ENCODE peak calls at places on chromosomes 13 and 19, in ten cellular contexts. V, J, Y, F, T, Q, A, C, X and N are unnamed samples.

GRCh38 chr19:4068058-4068966 is 1.6 kb upstream of the ZBTB7A start:
- DNase-seq in V (no peak), J (no peak), Y (no peak), F (no peak), T (peak; percentile 27), Q (no peak), A (no peak), C (no peak), X (peak; percentile 31), N (no peak)

GRCh38 chr13:100478107-100478809 is 110.3 kb downstream of the GGACT start:
- DNase-seq in V (no peak), J (no peak), Y (no peak), F (no peak), T (no peak), Q (no peak), A (no peak), C (no peak), X (no peak), N (no peak)

GRCh38 chr19:16315825-16316505 is 8.7 kb upstream of the KLF2 start:
- DNase-seq in V (no peak), J (peak; percentile 97), Y (no peak), F (peak; percentile 60), T (no peak), Q (no peak), A (peak; percentile 99), C (no peak), X (peak; percentile 98), N (no peak)

GRCh38 chr19:35063940-35064818 is 22.7 kb downstream of the HPN start:
- DNase-seq in V (no peak), J (peak; percentile 83), Y (peak; percentile 21), F (peak; percentile 57), T (no peak), Q (no peak), A (peak; percentile 70), C (no peak), X (peak; percentile 88), N (no peak)

GRCh38 chr13:48776396-48776795 is 122.7 kb downstream of the CYSLTR2 start:
- DNase-seq in V (no peak), J (no peak), Y (no peak), F (no peak), T (no peak), Q (no peak), A (peak; percentile 29), C (no peak), X (peak; percentile 40), N (no peak)

GRCh38 chr13:44685641-44686040 is 109.5 kb upstream of the TSC22D1 start:
- DNase-seq in V (no peak), J (no peak), Y (no peak), F (no peak), T (no peak), Q (no peak), A (no peak), C (peak; percentile 18), X (no peak), N (no peak)

GRCh38 chr19:47353307-47353712 is 4.2 kb downstream of the DHX34 start:
- DNase-seq in V (no peak), J (no peak), Y (no peak), F (no peak), T (no peak), Q (no peak), A (no peak), C (no peak), X (no peak), N (no peak)

GRCh38 chr19:51246153-51246552 is 4.7 kb upstream of the SIGLECL1 start:
- DNase-seq in V (peak; percentile 37), J (no peak), Y (no peak), F (peak; percentile 88), T (no peak), Q (no peak), A (peak; percentile 1), C (no peak), X (no peak), N (peak; percentile 55)